ENCODE peak calls at places on chromosomes 16 and 17, in four cellular contexts. H, E, C and T are unnamed samples.

GRCh38 chr17:58344791-58345157 is 7.2 kb downstream of the SUPT4H1 start:
- DNase-seq in H (no peak), E (no peak), C (no peak), T (no peak)

GRCh38 chr17:72764632-72765041 is 327.9 kb downstream of the SLC39A11 start:
- DNase-seq in H (no peak), E (no peak), C (no peak), T (no peak)

GRCh38 chr16:11047057-11047456 is 102.7 kb downstream of the CLEC16A start:
- DNase-seq in E (no peak), C (no peak), H (no peak), T (no peak)

GRCh38 chr17:38743556-38744171 is 4.5 kb downstream of the PCGF2 start:
- DNase-seq in E (no peak), C (no peak), H (peak; percentile 59), T (no peak)

GRCh38 chr17:81710514-81711308 is 1.4 kb upstream of the SLC25A10 start:
- DNase-seq in C (peak; percentile 34), H (no peak), E (no peak), T (no peak)

GRCh38 chr17:49180303-49180702 is 30.1 kb downstream of the GNGT2 start:
- DNase-seq in C (peak; percentile 65), H (peak; percentile 90), E (peak; percentile 74), T (peak; percentile 63)

GRCh38 chr17:58336456-58337094 is 8.0 kb upstream of the TSPOAP1 start:
- DNase-seq in C (no peak), H (no peak), E (no peak), T (no peak)

GRCh38 chr17:38605852-38606645 is at the start of gene SRCIN1:
- DNase-seq in E (no peak), C (peak; percentile 57), H (peak; percentile 73), T (no peak)

GRCh38 chr17:82663381-82664275 is 15.4 kb upstream of the WDR45B start:
- DNase-seq in E (no peak), C (no peak), H (no peak), T (no peak)

GRCh38 chr16:71297252-71297651 is 8.1 kb upstream of the CMTR2 start:
- DNase-seq in E (no peak), H (no peak), C (no peak), T (no peak)

GRCh38 chr16:75494696-75495601 is at the start of gene CHST6:
- DNase-seq in C (peak; percentile 52), H (peak; percentile 91), E (no peak), T (peak; percentile 27)

GRCh38 chr16:728131-728889 is 1.4 kb downstream of the HAGHL start:
- DNase-seq in C (no peak), E (peak; percentile 86), H (peak; percentile 80), T (peak; percentile 55)

GRCh38 chr17:17757944-17758343 is 76.7 kb downstream of the RAI1 start:
- DNase-seq in E (no peak), C (no peak), H (no peak), T (no peak)

GRCh38 chr16:88387941-88388627 is 5.3 kb downstream of the ZNF469 start:
- DNase-seq in C (peak; percentile 30), H (peak; percentile 32), E (no peak), T (peak; percentile 10)

GRCh38 chr17:10697092-10698081 is at the start of the genes ADPRM and SCO1:
- DNase-seq in C (peak; percentile 92), E (peak; percentile 80), H (peak; percentile 99), T (peak; percentile 93)

GRCh38 chr17:39919087-39919683 is 750 bp upstream of the GSDMB start:
- DNase-seq in E (no peak), C (no peak), H (no peak), T (no peak)

GRCh38 chr16:55942821-55943220 is 67.6 kb upstream of the CES5A start:
- DNase-seq in H (no peak), E (no peak), C (no peak), T (no peak)

GRCh38 chr17:83004791-83005380 is 74.5 kb upstream of the METRNL start:
- DNase-seq in C (no peak), H (no peak), E (no peak), T (no peak)

GRCh38 chr17:42760652-42761581 is at the start of gene RAMP2:
- DNase-seq in E (no peak), C (no peak), H (peak; percentile 73), T (peak; percentile 28)

GRCh38 chr16:2692948-2693651 is 10.8 kb downstream of the KCTD5 start:
- DNase-seq in H (peak; percentile 63), E (no peak), C (no peak), T (no peak)

GRCh38 chr17:50909765-50910661 is 43.9 kb upstream of the TOB1 start:
- DNase-seq in C (peak; percentile 63), E (no peak), H (no peak), T (no peak)

GRCh38 chr17:73156166-73156840 is 8.5 kb upstream of the SSTR2 start:
- DNase-seq in C (peak; percentile 70), H (peak; percentile 94), E (peak; percentile 23), T (peak; percentile 21)

GRCh38 chr17:47265983-47266541 is 12.4 kb downstream of the ITGB3 start:
- DNase-seq in E (no peak), H (no peak), C (peak; percentile 48), T (peak; percentile 43)

GRCh38 chr17:3965123-3965800 is 1.0 kb upstream of the ATP2A3 start:
- DNase-seq in H (peak; percentile 90), C (no peak), E (peak; percentile 22), T (no peak)

GRCh38 chr17:52024296-52024870 is 134.1 kb downstream of the CA10 start:
- DNase-seq in E (no peak), C (no peak), H (no peak), T (no peak)

GRCh38 chr17:20184977-20185619 is 175.9 kb downstream of the SPECC1 start:
- DNase-seq in C (no peak), H (no peak), E (no peak), T (no peak)

GRCh38 chr17:61219460-61219859 is 180.2 kb upstream of the TBX2 start:
- DNase-seq in H (no peak), C (no peak), E (no peak), T (no peak)

GRCh38 chr16:88863426-88863825 is 3.0 kb downstream of the PABPN1L start:
- DNase-seq in C (no peak), H (no peak), E (no peak), T (no peak)

GRCh38 chr16:47887496-47887895 is 268.3 kb downstream of the ABCC12 start:
- DNase-seq in C (no peak), E (no peak), H (peak; percentile 62), T (no peak)

GRCh38 chr17:65514541-65514940 is 46.9 kb downstream of the AXIN2 start:
- DNase-seq in H (no peak), C (no peak), E (no peak), T (no peak)

GRCh38 chr17:31364012-31364411 is 27.5 kb upstream of the RAB11FIP4 start:
- DNase-seq in E (no peak), H (no peak), C (no peak), T (no peak)

GRCh38 chr16:75092777-75093176 is 23.8 kb downstream of the LDHD start:
- DNase-seq in E (no peak), H (peak; percentile 63), C (no peak), T (no peak)

GRCh38 chr16:71722801-71723536 is 1.5 kb downstream of the PHLPP2 start:
- DNase-seq in C (peak; percentile 68), H (peak; percentile 92), E (peak; percentile 51), T (peak; percentile 71)

GRCh38 chr16:30535777-30536190 is 1.1 kb upstream of the ZNF747 start:
- DNase-seq in E (peak; percentile 31), C (peak; percentile 76), H (peak; percentile 87), T (peak; percentile 69)

GRCh38 chr17:59842901-59843652 is 49.7 kb downstream of the TUBD1 start:
- DNase-seq in C (peak; percentile 96), E (peak; percentile 96), H (peak; percentile 31), T (peak; percentile 95)

DNA sequence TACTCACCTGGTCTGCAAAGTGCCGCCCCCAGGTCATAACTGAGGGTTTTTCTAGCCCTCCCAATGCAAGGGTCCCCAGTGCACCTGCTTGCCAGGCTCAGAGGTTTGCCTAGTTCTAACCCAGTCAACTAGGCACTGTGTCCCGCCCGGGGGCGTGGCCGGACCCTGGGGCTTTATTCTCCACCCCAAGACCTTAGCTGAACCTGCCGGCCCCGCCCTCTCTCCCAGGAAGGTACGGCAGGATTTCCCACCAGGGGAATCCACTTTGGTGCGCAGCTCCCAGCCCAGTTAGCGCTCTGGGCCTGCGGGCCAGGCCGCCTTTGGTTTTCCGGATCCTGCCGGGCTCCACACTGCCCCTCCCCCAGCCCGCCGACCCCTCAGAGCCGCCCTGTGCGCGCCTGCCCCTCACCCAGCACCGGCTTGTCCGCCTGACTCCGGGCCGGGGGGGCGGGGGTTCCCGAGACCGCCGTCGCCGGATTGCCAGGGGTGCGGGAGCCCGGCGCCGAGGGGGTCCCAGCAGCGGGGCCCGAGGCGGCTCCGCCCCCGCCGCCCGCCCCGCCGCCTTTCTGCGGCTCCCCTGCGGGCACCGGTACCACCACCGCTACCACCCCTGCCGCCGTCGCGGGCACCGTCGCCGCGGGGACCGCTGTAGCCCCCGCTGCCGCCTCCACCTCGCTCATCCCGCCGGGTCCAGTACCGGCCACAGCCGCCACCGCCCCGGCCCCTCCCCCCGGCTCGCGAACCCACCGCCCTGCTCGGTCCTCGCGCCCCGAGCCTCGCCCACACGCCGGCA is 422 bp downstream of the YBX2 start:
- DNase-seq in E (no peak), C (peak; percentile 49), H (peak; percentile 91), T (no peak)
- TF ChIP-seq EZH2 in E (no peak), C (no peak), H (no peak), T (peak; percentile 76)

GRCh38 chr17:75552847-75553552 is 27.5 kb downstream of the LLGL2 start:
- DNase-seq in H (peak; percentile 37), C (peak; percentile 94), E (no peak), T (no peak)

GRCh38 chr17:75553553-75554110 is 28.1 kb downstream of the LLGL2 start:
- DNase-seq in H (no peak), E (no peak), C (no peak), T (no peak)

GRCh38 chr17:75557075-75557851 is 30.3 kb upstream of the MYO15B start:
- DNase-seq in E (no peak), H (no peak), C (peak; percentile 98), T (no peak)

GRCh38 chr17:75557852-75558665 is 29.5 kb upstream of the MYO15B start:
- DNase-seq in H (no peak), C (no peak), E (no peak), T (no peak)

DNA sequence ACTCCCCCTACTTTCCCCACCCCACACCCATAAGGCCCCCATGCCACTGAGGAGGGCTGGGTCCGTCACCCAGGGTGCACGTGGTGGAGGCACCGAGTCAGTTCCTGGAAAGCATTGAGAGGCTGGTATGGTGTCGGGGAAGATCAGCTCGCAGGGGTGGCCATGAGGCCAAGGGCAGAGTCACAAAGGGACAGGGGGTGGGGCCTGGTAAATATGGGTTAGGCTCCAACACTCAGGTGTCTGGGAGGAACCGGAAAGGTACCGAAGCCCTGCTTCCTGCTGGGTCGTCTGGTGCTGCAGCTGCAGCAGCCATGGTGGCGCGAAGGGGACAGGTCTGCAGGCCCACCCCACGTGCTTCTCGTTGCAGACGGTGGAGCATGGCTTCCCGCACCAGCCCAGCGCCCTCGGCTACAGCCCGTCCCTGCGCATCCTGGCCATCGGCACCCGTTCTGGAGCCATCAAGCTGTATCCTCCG is 30.2 kb downstream of the LLGL2 start:
- DNase-seq in C (no peak), H (no peak), E (no peak), T (no peak)
- H3K27ac ChIP-seq in C (peak overlapping the region; percentile 15), H (no peak overlapping the region), E (peak overlapping the region; percentile 86), T (no peak overlapping the region)

GRCh38 chr16:15765116-15765515 is 91.7 kb downstream of the MYH11 start:
- DNase-seq in C (no peak), E (no peak), H (no peak), T (no peak)
- TF ChIP-seq POLR2AphosphoS5 in C (no peak), E (no peak), H (no peak), T (no peak)

GRCh38 chr17:35489944-35490343 is 41.4 kb upstream of the SLFN13 start:
- DNase-seq in C (no peak), H (peak; percentile 65), E (no peak), T (no peak)
- TF ChIP-seq EZH2 in C (no peak), H (peak; percentile 88), E (no peak), T (no peak)